ENCODE peak calls at places on chromosome 22, in five cellular contexts. L, O, S, H and V are unnamed samples.

GRCh38 chr22:44578115-44578457 is 80.1 kb upstream of the RTL6 start:
- DNase-seq in L (no peak), O (no peak), S (no peak), H (no peak), V (no peak)

GRCh38 chr22:32827061-32827602 is 25.6 kb downstream of the TIMP3 start:
- DNase-seq in L (no peak), O (no peak), S (no peak), H (no peak), V (no peak)

GRCh38 chr22:26321469-26321913 is 107.6 kb upstream of the ASPHD2 start:
- DNase-seq in L (no peak), O (no peak), S (no peak), H (no peak), V (no peak)

GRCh38 chr22:35275580-35275979 is 18.3 kb downstream of the HMGXB4 start:
- DNase-seq in L (no peak), O (no peak), S (no peak), H (no peak), V (no peak)

GRCh38 chr22:36369004-36369921 is 18.5 kb downstream of the MYH9 start:
- DNase-seq in L (no peak), O (no peak), S (no peak), H (peak), V (no peak)

GRCh38 chr22:44703269-44703870 is 1.4 kb downstream of the PRR5 start:
- DNase-seq in L (no peak), O (no peak), S (no peak), H (no peak), V (no peak)

GRCh38 chr22:47625013-47625385 is 862.5 kb downstream of the TBC1D22A start:
- DNase-seq in L (no peak), O (no peak), S (no peak), H (no peak), V (no peak)

GRCh38 chr22:21455334-21456089 is 11.7 kb upstream of the TMEM191C start:
- DNase-seq in L (no peak), O (no peak), S (no peak), H (no peak), V (no peak)

GRCh38 chr22:44214187-44214586 is 33.5 kb downstream of the PARVG start:
- DNase-seq in L (no peak), O (no peak), S (no peak), H (no peak), V (no peak)

GRCh38 chr22:20204281-20204680 is 53.4 kb upstream of the CCDC188 start:
- DNase-seq in L (no peak), O (no peak), S (no peak), H (no peak), V (no peak)

GRCh38 chr22:47174096-47174495 is 411.6 kb downstream of the TBC1D22A start:
- DNase-seq in L (no peak), O (no peak), S (no peak), H (no peak), V (no peak)

GRCh38 chr22:39180566-39180965 is 28.1 kb upstream of the CBX7 start:
- DNase-seq in L (no peak), O (no peak), S (no peak), H (no peak), V (no peak)

GRCh38 chr22:47583959-47584562 is 821.6 kb downstream of the TBC1D22A start:
- DNase-seq in L (no peak), O (no peak), S (no peak), H (no peak), V (no peak)

GRCh38 chr22:37309221-37310074 is 27.1 kb downstream of the CYTH4 start:
- DNase-seq in L (no peak), O (no peak), S (no peak), H (peak), V (no peak)